ENCODE peak calls at places on chromosomes 11 and 22, in six cellular contexts. B is neuronal stem cell, Y is H9, R is IMR-90, P is mesendoderm, N is mesenchymal stem cell. V is an unnamed sample.

GRCh38 chr22:46289244-46289891 is 7.3 kb upstream of the GTSE1 start:
- DNase-seq in P (no peak), R (no peak), Y (no peak), N (no peak), B (no peak), V (no peak)

GRCh38 chr22:42969348-42969975 is 45.5 kb downstream of the PACSIN2 start:
- DNase-seq in R (peak; percentile 86), B (no peak), P (no peak), N (no peak), Y (no peak), V (no peak)

GRCh38 chr11:291281-292210 is 2.6 kb downstream of the PGGHG start:
- DNase-seq in R (no peak), B (no peak), N (no peak), P (peak; percentile 70), Y (no peak), V (no peak)

GRCh38 chr11:118074785-118075184 is 2.1 kb upstream of the TMPRSS4 start:
- DNase-seq in N (no peak), Y (no peak), R (no peak), P (no peak), B (no peak), V (no peak)

GRCh38 chr22:50271519-50271970 is 1.4 kb upstream of the MAPK11 start:
- DNase-seq in N (peak; percentile 69), P (peak; percentile 77), B (peak; percentile 89), R (peak; percentile 38), Y (peak; percentile 65), V (no peak)

GRCh38 chr11:123694551-123694950 is 40.1 kb upstream of the SCN3B start:
- DNase-seq in B (no peak), R (no peak), P (no peak), N (no peak), Y (no peak), V (no peak)

GRCh38 chr22:47443836-47444745 is 681.6 kb downstream of the TBC1D22A start:
- DNase-seq in Y (no peak), B (no peak), R (no peak), P (no peak), N (no peak), V (no peak)

GRCh38 chr11:11987503-11988022 is 20.9 kb downstream of the DKK3 start:
- DNase-seq in N (peak; percentile 91), Y (peak; percentile 27), R (peak; percentile 78), B (no peak), P (peak; percentile 93), V (no peak)

GRCh38 chr22:40010752-40011145 is 16.0 kb downstream of the FAM83F start:
- DNase-seq in B (no peak), P (no peak), N (no peak), R (no peak), Y (no peak), V (no peak)

GRCh38 chr11:116384407-116384806 is 388.4 kb downstream of the BUD13 start:
- DNase-seq in P (no peak), Y (no peak), N (no peak), R (no peak), B (no peak), V (no peak)
- H2BK15ac ChIP-seq in P (no peak overlapping the region), Y (no peak overlapping the region), N (no peak overlapping the region), R (no peak overlapping the region), B (no peak overlapping the region), V (peak overlapping the region; percentile 11)

DNA sequence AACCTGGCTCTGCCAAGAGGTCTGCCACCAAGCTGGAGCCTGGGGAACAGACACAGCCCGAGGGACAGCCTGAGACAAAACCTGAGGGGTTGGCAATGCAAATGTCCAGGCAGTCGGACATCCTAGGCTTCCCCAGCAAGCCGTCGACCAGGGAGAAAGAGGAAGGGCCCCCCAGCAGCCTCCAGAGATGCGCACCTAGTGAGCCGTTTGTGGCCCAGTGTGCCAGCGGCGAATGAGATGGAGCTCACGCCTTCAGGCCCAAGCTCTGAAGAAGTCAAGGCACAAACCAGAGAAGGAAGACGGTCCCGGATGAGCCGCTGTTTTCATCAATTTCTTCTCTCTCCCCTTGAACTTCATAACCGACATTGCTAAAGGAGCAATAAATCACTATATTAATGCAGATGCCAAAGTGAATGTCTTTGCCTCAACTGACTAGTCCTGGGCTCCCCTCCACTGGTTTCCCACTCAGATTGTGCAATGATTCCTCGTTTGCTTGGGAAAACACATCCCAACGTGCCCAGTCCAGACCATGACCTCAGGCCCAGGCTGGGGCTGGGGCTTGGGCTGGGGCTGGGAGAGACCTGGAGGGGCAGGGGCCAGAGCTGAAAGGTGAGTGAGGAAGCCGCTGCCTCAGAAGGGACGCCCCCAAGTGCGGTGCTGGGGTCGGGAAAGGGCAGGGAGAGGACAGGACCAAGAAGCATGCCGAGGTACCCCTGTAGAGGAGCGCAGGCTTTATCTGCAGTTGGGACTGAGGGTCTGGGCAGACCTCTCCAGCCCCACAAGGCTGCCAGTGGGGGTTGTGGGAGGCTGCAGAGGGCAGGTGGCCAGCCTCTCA is 3.5 kb upstream of the DGCR2 start:
- DNase-seq in N (no peak), B (no peak), P (no peak), Y (no peak), R (no peak), V (no peak)
- H2BK15ac ChIP-seq in N (no peak overlapping the region), B (no peak overlapping the region), P (no peak overlapping the region), Y (no peak overlapping the region), R (no peak overlapping the region), V (no peak overlapping the region)

GRCh38 chr11:46079662-46080061 is 41.6 kb downstream of the PHF21A start:
- DNase-seq in P (no peak), N (no peak), Y (no peak), R (no peak), B (no peak), V (no peak)
- H2BK15ac ChIP-seq in P (no peak overlapping the region), N (no peak overlapping the region), Y (no peak overlapping the region), R (no peak overlapping the region), B (no peak overlapping the region), V (no peak overlapping the region)

GRCh38 chr11:74723511-74723910 is 7.7 kb downstream of the CHRDL2 start:
- DNase-seq in Y (no peak), P (no peak), R (no peak), N (no peak), B (no peak), V (no peak)
- H2BK15ac ChIP-seq in Y (no peak overlapping the region), P (no peak overlapping the region), R (peak overlapping the region; percentile 54), N (no peak overlapping the region), B (no peak overlapping the region), V (no peak overlapping the region)

DNA sequence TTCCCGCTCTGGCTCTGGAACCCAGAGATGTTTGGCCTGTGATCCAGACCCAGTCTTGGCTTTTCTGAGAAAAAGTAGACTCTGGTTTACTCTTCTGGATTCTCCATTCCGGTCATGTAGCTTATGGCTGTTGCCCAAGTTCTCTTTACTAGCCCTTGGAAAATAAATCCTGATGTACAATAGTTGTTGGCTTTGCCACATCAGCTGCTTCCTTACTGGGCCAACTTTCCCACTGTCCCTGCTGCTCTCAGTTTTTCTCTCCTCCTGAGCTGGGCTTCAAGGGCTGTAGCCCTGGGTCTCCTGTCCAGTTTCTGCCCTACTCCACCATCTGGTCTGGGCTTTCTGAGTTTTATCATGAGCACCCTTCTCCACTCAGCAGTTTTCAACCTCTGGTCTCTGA is 12.5 kb downstream of the PATZ1 start:
- DNase-seq in Y (no peak), R (no peak), P (no peak), N (no peak), B (no peak), V (no peak)
- H2BK15ac ChIP-seq in Y (no peak overlapping the region), R (no peak overlapping the region), P (no peak overlapping the region), N (no peak overlapping the region), B (no peak overlapping the region), V (no peak overlapping the region)

DNA sequence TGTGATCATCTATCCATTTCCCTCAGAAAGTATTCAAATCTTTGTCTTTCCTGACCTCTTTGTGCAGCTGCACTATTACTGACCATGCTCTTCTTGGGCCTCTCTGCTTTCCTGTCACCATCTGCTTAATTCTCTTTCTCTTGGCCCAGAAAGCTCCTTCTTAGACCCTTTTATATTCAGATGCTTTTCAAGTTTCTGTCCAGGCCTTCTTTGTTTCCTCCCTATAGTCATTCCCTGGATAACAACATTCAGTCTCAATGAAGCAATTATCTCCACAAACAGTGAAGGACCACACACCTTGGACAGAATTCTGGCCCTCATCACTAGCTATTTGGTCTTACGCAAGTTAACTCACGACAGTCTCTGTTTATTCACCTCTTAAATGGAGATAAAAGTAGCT is 89.7 kb downstream of the LARGE2 start:
- DNase-seq in B (peak; percentile 45), P (no peak), N (no peak), R (no peak), Y (no peak), V (no peak)
- H2BK15ac ChIP-seq in B (no peak overlapping the region), P (no peak overlapping the region), N (no peak overlapping the region), R (no peak overlapping the region), Y (no peak overlapping the region), V (no peak overlapping the region)

GRCh38 chr11:77690649-77691048 is 53.1 kb upstream of the CLNS1A start:
- DNase-seq in B (no peak), P (no peak), N (no peak), Y (no peak), R (no peak), V (no peak)
- H2BK15ac ChIP-seq in B (no peak overlapping the region), P (no peak overlapping the region), N (no peak overlapping the region), Y (no peak overlapping the region), R (no peak overlapping the region), V (no peak overlapping the region)

GRCh38 chr11:26443617-26444016 is 111.7 kb downstream of the ANO3 start:
- DNase-seq in N (no peak), Y (no peak), R (no peak), B (no peak), P (no peak), V (no peak)
- H2BK15ac ChIP-seq in N (no peak overlapping the region), Y (no peak overlapping the region), R (no peak overlapping the region), B (no peak overlapping the region), P (no peak overlapping the region), V (no peak overlapping the region)

GRCh38 chr11:124840666-124841065 is 24.6 kb upstream of the ROBO3 start:
- DNase-seq in N (no peak), B (no peak), P (no peak), R (no peak), Y (no peak), V (no peak)

GRCh38 chr11:124839972-124840621 is 25.1 kb upstream of the ROBO3 start:
- DNase-seq in B (no peak), P (peak; percentile 23), Y (no peak), N (no peak), R (no peak), V (peak; percentile 64)

GRCh38 chr11:124841765-124842700 is 23.2 kb upstream of the ROBO3 start:
- DNase-seq in P (peak; percentile 36), R (no peak), Y (no peak), N (no peak), B (no peak), V (no peak)

GRCh38 chr11:124839051-124839971 is 25.9 kb upstream of the ROBO3 start:
- DNase-seq in P (peak; percentile 21), Y (peak; percentile 55), N (no peak), R (no peak), B (no peak), V (peak; percentile 66)

DNA sequence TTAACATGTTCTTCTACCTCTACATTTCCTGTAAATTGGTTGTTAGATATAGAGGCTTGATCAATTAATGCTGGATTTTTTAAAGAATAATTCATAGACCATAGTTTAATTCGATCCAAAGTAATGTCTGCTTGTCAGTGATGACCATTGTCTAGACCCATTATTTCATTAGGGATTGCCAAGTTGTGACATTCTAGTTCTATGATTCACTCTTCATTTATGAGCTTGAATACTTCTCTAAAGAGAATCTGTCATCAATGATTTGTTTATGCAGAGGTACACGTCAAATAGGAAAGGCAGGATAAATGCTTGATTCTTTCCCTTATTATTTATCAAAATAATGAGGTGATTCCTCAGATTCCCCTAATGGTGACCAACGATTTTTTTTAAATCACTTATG is 24.0 kb upstream of the ROBO3 start:
- DNase-seq in Y (no peak), N (no peak), B (no peak), P (no peak), R (no peak), V (no peak)
- H2BK15ac ChIP-seq in Y (no peak overlapping the region), N (no peak overlapping the region), B (no peak overlapping the region), P (no peak overlapping the region), R (no peak overlapping the region), V (no peak overlapping the region)

V was measured in H1.